ENCODE peak calls at places on chromosomes 6 and 20, in ten cellular contexts. V is fibroblast of pulmonary artery; C is activated CD4-positive, alpha-beta T cell treated with anti-CD3 and anti-CD28 coated beads, Interleukin-2, amount 10 ng/mL, durations not matched to agents 7 days and 5 days; F is NAMALWA; N is H9; P is LHCN-M2; J is amniotic stem cell; A is AG08396; Q is T-helper 1 cell; D is stimulated activated CD8-positive, alpha-beta memory T cell treated with anti-CD3 and anti-CD28 coated beads, Interleukin-2, amount 100 ng/mL, for 1 hour. K is an unnamed sample.

GRCh38 chr20:58688838-58689237 is 3.8 kb upstream of the NPEPL1 start:
- DNase-seq in V (peak; percentile 17), C (no peak), F (no peak), N (no peak), P (peak; percentile 90), J (no peak), A (no peak), Q (no peak), D (no peak), K (no peak)

GRCh38 chr6:139595183-139595582 is 220.7 kb upstream of the CITED2 start:
- DNase-seq in V (peak; percentile 30), C (no peak), F (no peak), N (no peak), P (peak; percentile 90), J (no peak), A (no peak), Q (no peak), D (no peak), K (no peak)

GRCh38 chr6:162471842-162472241 is 255.7 kb downstream of the PRKN start:
- DNase-seq in V (no peak), C (no peak), F (no peak), N (no peak), P (no peak), J (no peak), A (no peak), Q (no peak), D (no peak), K (no peak)

GRCh38 chr6:47353822-47354221 is 44.1 kb upstream of the TNFRSF21 start:
- DNase-seq in V (peak; percentile 52), C (no peak), F (no peak), N (no peak), P (peak; percentile 10), J (no peak), A (no peak), Q (no peak), D (no peak), K (no peak)

GRCh38 chr6:163170294-163170883 is 244.1 kb upstream of the QKI start:
- DNase-seq in V (peak; percentile 25), C (peak; percentile 27), F (peak; percentile 81), N (peak; percentile 59), P (no peak), J (no peak), A (no peak), Q (peak; percentile 3), D (no peak), K (no peak)

GRCh38 chr20:16571333-16571732 is 1.9 kb downstream of the KIF16B start:
- DNase-seq in V (no peak), C (no peak), F (no peak), N (no peak), P (no peak), J (no peak), A (no peak), Q (no peak), D (no peak), K (no peak)

GRCh38 chr6:133549252-133549925 is 308.2 kb downstream of the EYA4 start:
- DNase-seq in V (no peak), C (no peak), F (no peak), N (no peak), P (no peak), J (no peak), A (no peak), Q (no peak), D (no peak), K (no peak)

GRCh38 chr20:14860410-14860814 is 523.0 kb upstream of the FLRT3 start:
- DNase-seq in V (no peak), C (no peak), F (no peak), N (peak; percentile 78), P (no peak), J (no peak), A (no peak), Q (no peak), D (no peak), K (no peak)

GRCh38 chr6:157710604-157711003 is 112.4 kb upstream of the SNX9 start:
- DNase-seq in V (no peak), C (no peak), F (no peak), N (no peak), P (no peak), J (no peak), A (no peak), Q (no peak), D (no peak), K (no peak)

GRCh38 chr6:44264154-44265002 is 973 bp downstream of the NFKBIE start:
- DNase-seq in V (no peak), C (peak; percentile 45), F (peak; percentile 91), N (no peak), P (no peak), J (no peak), A (no peak), Q (no peak), D (no peak), K (no peak)

GRCh38 chr6:166772518-166772917 is 145.5 kb upstream of the RPS6KA2 start:
- DNase-seq in V (no peak), C (no peak), F (no peak), N (peak; percentile 66), P (no peak), J (no peak), A (no peak), Q (no peak), D (no peak), K (no peak)

GRCh38 chr20:39266989-39267388 is 304.8 kb downstream of the DHX35 start:
- DNase-seq in V (no peak), C (no peak), F (no peak), N (no peak), P (no peak), J (no peak), A (no peak), Q (no peak), D (no peak), K (no peak)